ENCODE peak calls at places on chromosomes 11 and 22, in five cellular contexts. H, I, T, O and M are unnamed samples.
A peak's percentile ranks its signal among the peaks of the same experiment; 100 is the strongest.

GRCh38 chr11:57353024-57353423 is 14.9 kb downstream of the P2RX3 start:
- DNase-seq in H (no peak), O (no peak), T (no peak), I (no peak), M (no peak)

GRCh38 chr11:110125632-110126031 is 32.4 kb downstream of the ZC3H12C start:
- DNase-seq in T (peak; percentile 96), O (no peak), H (peak; percentile 83), I (no peak), M (peak; percentile 77)

GRCh38 chr11:6319001-6319878 is 1.1 kb downstream of the CAVIN3 start:
- DNase-seq in H (no peak), I (no peak), O (no peak), T (peak; percentile 32), M (peak; percentile 80)

GRCh38 chr11:128085276-128085675 is 502.1 kb downstream of the ETS1 start:
- DNase-seq in H (no peak), I (no peak), T (no peak), O (no peak), M (no peak)

GRCh38 chr11:77873345-77873744 is 52.4 kb downstream of the AAMDC start:
- DNase-seq in I (no peak), H (no peak), T (no peak), O (no peak), M (no peak)

GRCh38 chr11:121613724-121614123 is 161.0 kb upstream of the SORL1-AS1 start:
- DNase-seq in H (peak; percentile 16), I (no peak), O (no peak), T (no peak), M (peak; percentile 50)

GRCh38 chr11:78325274-78325781 is 92.3 kb downstream of the GAB2 start:
- DNase-seq in H (no peak), I (no peak), O (no peak), T (no peak), M (no peak)

GRCh38 chr11:65611758-65612603 is 2.0 kb downstream of the MAP3K11 start:
- DNase-seq in T (peak; percentile 16), H (no peak), O (no peak), I (no peak), M (peak; percentile 57)

GRCh38 chr11:123174196-123175183 is 20.6 kb downstream of the CLMP start:
- DNase-seq in O (peak; percentile 21), I (no peak), T (peak; percentile 99), H (peak; percentile 95), M (peak; percentile 99)

GRCh38 chr11:96237759-96238158 is 105.2 kb downstream of the MAML2 start:
- DNase-seq in O (no peak), I (no peak), T (no peak), H (no peak), M (no peak)

GRCh38 chr11:8800498-8801110 is 110.4 kb upstream of the AKIP1 start:
- DNase-seq in H (no peak), I (no peak), O (no peak), T (no peak), M (no peak)

GRCh38 chr22:48897638-48897954 is 930.1 kb downstream of the BRD1 start:
- DNase-seq in O (no peak), H (no peak), I (no peak), T (no peak), M (no peak)

GRCh38 chr11:72702096-72702495 is 27.9 kb upstream of the PDE2A start:
- DNase-seq in I (no peak), H (no peak), T (no peak), O (no peak), M (no peak)

GRCh38 chr11:8031248-8032115 is 44.3 kb downstream of the EIF3F start:
- DNase-seq in O (no peak), I (no peak), H (no peak), T (no peak), M (no peak)

GRCh38 chr11:74820763-74821162 is 72.1 kb downstream of the RNF169 start:
- DNase-seq in H (peak; percentile 66), T (peak; percentile 94), O (no peak), I (no peak), M (peak; percentile 95)

GRCh38 chr11:79440451-79441158 is at the start of gene TENM4:
- DNase-seq in O (peak; percentile 67), T (peak; percentile 85), H (peak; percentile 78), I (peak; percentile 64), M (peak; percentile 58)